ENCODE peak calls at places on chromosomes 5 and 9, in six cellular contexts. O, D, N, V, B and I are unnamed samples.

GRCh38 chr5:29697786-29698414 is 1495.6 kb upstream of the CDH6 start:
- DNase-seq in B (no peak), V (no peak), D (no peak), O (peak; percentile 2), N (no peak), I (no peak)

GRCh38 chr5:113917997-113918396 is 404.5 kb downstream of the YTHDC2 start:
- DNase-seq in D (no peak), V (no peak), N (no peak), B (no peak), O (no peak), I (no peak)

GRCh38 chr5:32519508-32519907 is 65.8 kb upstream of the SUB1 start:
- DNase-seq in O (no peak), N (no peak), V (no peak), D (no peak), B (no peak), I (no peak)

GRCh38 chr9:92964607-92964975 is 17.3 kb downstream of the FGD3 start:
- DNase-seq in D (no peak), O (no peak), B (no peak), V (no peak), N (no peak), I (no peak)

GRCh38 chr5:142715291-142715690 is 29.4 kb upstream of the FGF1 start:
- DNase-seq in N (no peak), B (no peak), V (no peak), D (no peak), O (no peak), I (no peak)

GRCh38 chr5:93592866-93593265 is 9.8 kb downstream of the NR2F1 start:
- DNase-seq in B (no peak), V (no peak), D (no peak), O (no peak), N (no peak), I (no peak)

GRCh38 chr5:88518131-88519016 is 249.7 kb upstream of the TMEM161B start:
- DNase-seq in D (no peak), B (no peak), O (no peak), V (peak; percentile 41), N (no peak), I (no peak)

GRCh38 chr5:122844136-122844915 is 1.1 kb upstream of the SNX24 start:
- DNase-seq in B (no peak), D (no peak), V (no peak), N (no peak), O (no peak), I (no peak)

GRCh38 chr9:21336467-21336866 is 1.3 kb upstream of the KLHL9 start:
- DNase-seq in B (no peak), O (no peak), N (no peak), V (no peak), D (no peak), I (no peak)

GRCh38 chr9:124038239-124038638 is 26.7 kb downstream of the LHX2 start:
- DNase-seq in N (no peak), V (no peak), D (no peak), B (no peak), O (no peak), I (no peak)
- H3K27me3 ChIP-seq in N (peaks cover 8% of the 10 kb centered on the region), V (peaks cover 79% of the 10 kb centered on the region), D (peaks cover 20% of the 10 kb centered on the region), B (no peaks in the 10 kb centered on the region), O (no peaks in the 10 kb centered on the region), I (peaks cover 17% of the 10 kb centered on the region)

GRCh38 chr9:78584589-78584988 is 287.7 kb downstream of the PSAT1 start:
- DNase-seq in O (no peak), B (no peak), V (no peak), N (no peak), D (no peak), I (no peak)
- H3K27me3 ChIP-seq in O (no peaks in the 10 kb centered on the region), B (no peaks in the 10 kb centered on the region), V (no peaks in the 10 kb centered on the region), N (no peaks in the 10 kb centered on the region), D (no peaks in the 10 kb centered on the region), I (no peaks in the 10 kb centered on the region)

DNA sequence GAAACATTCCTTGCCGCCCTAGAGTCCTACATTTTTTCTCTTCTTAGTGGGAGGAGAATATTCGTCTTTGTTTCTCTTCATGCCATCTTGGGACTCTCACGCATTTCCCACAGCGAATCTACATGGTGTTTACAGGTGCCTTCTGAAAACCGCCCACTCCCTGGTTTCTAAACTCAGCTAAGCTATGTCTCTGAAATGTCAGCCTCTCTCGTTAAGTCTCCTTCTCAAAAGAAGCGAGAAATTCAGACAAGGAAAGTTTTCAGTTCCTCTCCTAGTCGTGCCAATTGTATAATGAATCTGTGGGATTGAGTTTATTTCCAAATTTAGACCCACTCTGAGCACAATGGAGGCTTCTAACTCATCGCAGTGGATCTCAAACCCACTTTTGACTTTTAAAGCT is 186.8 kb upstream of the NFIB start:
- DNase-seq in B (no peak), O (no peak), V (no peak), N (no peak), D (no peak), I (no peak)
- H3K27me3 ChIP-seq in B (no peaks in the 10 kb centered on the region), O (no peaks in the 10 kb centered on the region), V (no peaks in the 10 kb centered on the region), N (no peaks in the 10 kb centered on the region), D (no peaks in the 10 kb centered on the region), I (no peaks in the 10 kb centered on the region)

GRCh38 chr9:131815971-131816873 is 76.3 kb upstream of the RAPGEF1 start:
- DNase-seq in V (no peak), O (no peak), D (no peak), N (no peak), B (no peak), I (no peak)

GRCh38 chr9:131817073-131817472 is 77.2 kb upstream of the RAPGEF1 start:
- DNase-seq in O (no peak), D (no peak), B (no peak), V (no peak), N (no peak), I (no peak)

GRCh38 chr9:131818089-131818488 is 78.2 kb upstream of the RAPGEF1 start:
- DNase-seq in V (no peak), D (no peak), B (no peak), O (no peak), N (no peak), I (no peak)

GRCh38 chr9:131814714-131815113 is 74.8 kb upstream of the RAPGEF1 start:
- DNase-seq in D (no peak), N (no peak), B (no peak), O (no peak), V (no peak), I (no peak)

GRCh38 chr9:131817627-131818026 is 77.8 kb upstream of the RAPGEF1 start:
- DNase-seq in N (no peak), D (no peak), B (no peak), O (no peak), V (no peak), I (no peak)
- H3K27me3 ChIP-seq in N (no peaks in the 10 kb centered on the region), D (no peaks in the 10 kb centered on the region), B (no peaks in the 10 kb centered on the region), O (no peaks in the 10 kb centered on the region), V (peaks cover 71% of the 10 kb centered on the region), I (no peaks in the 10 kb centered on the region)

GRCh38 chr9:137076636-137077009 is 694 bp upstream of the UAP1L1 start:
- DNase-seq in N (no peak), V (no peak), B (no peak), O (no peak), D (no peak), I (no peak)

GRCh38 chr9:137079401-137079787 is 2.1 kb downstream of the UAP1L1 start:
- DNase-seq in N (no peak), V (no peak), B (no peak), O (no peak), D (no peak), I (no peak)

GRCh38 chr9:137077010-137077747 is at the start of gene UAP1L1:
- DNase-seq in N (peak; percentile 29), D (peak; percentile 49), V (peak; percentile 42), B (peak; percentile 80), O (no peak), I (peak; percentile 79)

GRCh38 chr9:137078701-137079400 is 1.5 kb downstream of the UAP1L1 start:
- DNase-seq in B (no peak), D (no peak), N (no peak), O (no peak), V (no peak), I (no peak)

DNA sequence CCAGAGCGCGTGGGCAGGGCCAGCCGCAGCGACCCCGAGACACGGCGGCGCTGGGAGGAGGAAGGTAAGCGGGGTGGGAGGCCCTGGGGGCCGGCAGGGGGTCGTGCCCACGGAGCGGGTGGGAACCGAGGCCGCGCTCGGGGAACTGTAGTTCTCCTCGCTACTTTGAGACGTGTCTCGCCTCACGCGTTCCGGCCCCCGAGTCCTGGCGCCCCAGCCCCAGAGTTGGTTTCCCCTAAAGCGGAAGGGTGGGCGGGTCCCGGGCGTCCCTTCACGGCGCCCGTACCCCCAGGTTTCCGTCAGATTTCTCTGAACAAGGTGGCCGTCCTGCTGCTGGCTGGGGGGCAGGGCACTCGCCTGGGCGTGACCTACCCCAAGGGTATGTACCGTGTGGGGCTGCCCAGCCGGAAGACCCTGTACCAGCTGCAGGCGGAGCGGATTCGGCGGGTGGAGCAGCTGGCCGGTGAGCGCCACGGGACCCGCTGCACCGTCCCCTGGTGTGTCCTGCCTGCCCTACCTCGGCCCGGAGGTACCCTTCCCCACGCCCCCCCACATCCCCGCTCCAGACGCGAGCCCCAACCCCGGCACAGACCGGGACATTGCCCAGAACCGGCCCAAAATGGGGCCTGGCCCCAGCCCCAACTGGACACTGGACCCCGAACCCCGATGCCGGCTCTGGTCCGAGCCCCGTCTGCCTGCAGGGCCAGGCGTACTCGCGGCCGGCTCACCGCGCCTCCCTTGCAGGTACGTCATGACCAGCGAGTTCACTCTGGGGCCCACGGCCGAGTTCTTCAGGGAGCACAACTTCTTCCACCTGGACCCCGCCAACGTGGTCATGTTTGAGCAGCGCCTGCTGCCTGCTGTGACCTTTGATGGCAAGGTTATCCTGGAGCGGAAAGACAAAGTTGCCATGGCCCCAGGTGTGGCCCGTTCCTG is 709 bp downstream of the UAP1L1 start:
- DNase-seq in B (no peak), O (no peak), D (peak; percentile 30), N (peak; percentile 39), V (no peak), I (peak; percentile 41)
- H3K27me3 ChIP-seq in B (no peaks in the 10 kb centered on the region), O (peaks cover 65% of the 10 kb centered on the region), D (no peaks in the 10 kb centered on the region), N (no peaks in the 10 kb centered on the region), V (no peaks in the 10 kb centered on the region), I (no peaks in the 10 kb centered on the region)

GRCh38 chr5:112201141-112201540 is 217.9 kb downstream of the EPB41L4A start:
- DNase-seq in D (no peak), V (no peak), B (no peak), O (no peak), N (no peak), I (no peak)
- H3K27me3 ChIP-seq in D (peaks cover 8% of the 10 kb centered on the region), V (peaks cover 4% of the 10 kb centered on the region), B (no peaks in the 10 kb centered on the region), O (no peaks in the 10 kb centered on the region), N (no peaks in the 10 kb centered on the region), I (no peaks in the 10 kb centered on the region)